ENCODE peak calls at places on chromosomes 13 and 19, in five cellular contexts. R, Z, X, S and W are unnamed samples.

GRCh38 chr19:15371119-15371518 is 8.5 kb downstream of the AKAP8 start:
- DNase-seq in Z (no peak), R (no peak), S (no peak), X (no peak), W (no peak)

GRCh38 chr13:27971236-27971645 is 2.1 kb upstream of the CDX2 start:
- DNase-seq in S (no peak), Z (no peak), R (no peak), X (peak), W (peak)

GRCh38 chr19:12606796-12607195 is 3.8 kb downstream of the ZNF490 start:
- DNase-seq in S (peak), R (no peak), Z (no peak), X (no peak), W (no peak)

GRCh38 chr19:46069841-46070341 is 29.1 kb upstream of the IGFL4 start:
- DNase-seq in X (no peak), Z (no peak), R (no peak), S (peak), W (no peak)

GRCh38 chr19:23437901-23438300 is 42.6 kb upstream of the ZNF91 start:
- DNase-seq in X (no peak), S (no peak), Z (no peak), R (no peak), W (no peak)

GRCh38 chr19:33375156-33375744 is 1.7 kb downstream of the CEBPG start:
- DNase-seq in X (no peak), S (no peak), Z (no peak), R (no peak), W (no peak)

GRCh38 chr13:24264976-24265375 is 44.4 kb upstream of the C1QTNF9 start:
- DNase-seq in Z (peak), S (no peak), X (peak), R (no peak), W (peak)

GRCh38 chr19:38734426-38735256 is 9.6 kb downstream of the CAPN12 start:
- DNase-seq in X (peak), R (peak), S (peak), Z (peak), W (peak)

GRCh38 chr19:29309637-29310036 is 96.7 kb upstream of the UQCRFS1 start:
- DNase-seq in X (no peak), R (no peak), S (no peak), Z (no peak), W (no peak)

GRCh38 chr19:41206926-41207750 is 11.9 kb upstream of the AXL start:
- DNase-seq in Z (no peak), S (peak), R (peak), X (peak), W (peak)

GRCh38 chr13:109668433-109669233 is 117.8 kb downstream of the IRS2 start:
- DNase-seq in Z (no peak), R (no peak), X (no peak), S (no peak), W (no peak)

GRCh38 chr13:95176611-95177259 is 124.5 kb downstream of the ABCC4 start:
- DNase-seq in X (no peak), Z (peak), R (no peak), S (no peak), W (no peak)

GRCh38 chr13:84126671-84127171 is 244.4 kb upstream of the SLITRK1 start:
- DNase-seq in R (no peak), X (no peak), S (no peak), Z (no peak), W (no peak)

GRCh38 chr13:76454991-76455390 is 431.2 kb downstream of the KCTD12 start:
- DNase-seq in X (no peak), Z (no peak), R (no peak), S (no peak), W (no peak)

GRCh38 chr19:47110521-47111080 is 3.0 kb downstream of the ZC3H4 start:
- DNase-seq in X (no peak), S (no peak), R (no peak), Z (peak), W (no peak)

GRCh38 chr13:52353116-52353718 is 52.8 kb downstream of the THSD1 start:
- DNase-seq in R (no peak), S (peak), X (no peak), Z (no peak), W (no peak)

GRCh38 chr19:37594982-37595382 is 306 bp downstream of the ZNF540 start:
- DNase-seq in R (peak), X (peak), S (peak), Z (peak), W (peak)

GRCh38 chr13:31998131-31998530 is 33.4 kb upstream of the FRY start:
- DNase-seq in Z (no peak), X (no peak), S (no peak), R (no peak), W (no peak)

GRCh38 chr13:42218576-42218975 is 53.4 kb upstream of the AKAP11 start:
- DNase-seq in R (no peak), Z (no peak), X (no peak), S (no peak), W (no peak)

GRCh38 chr19:55369651-55370304 is 485 bp downstream of the IL11 start:
- DNase-seq in S (peak), X (no peak), R (no peak), Z (peak), W (no peak)

GRCh38 chr13:45142440-45143345 is 22.4 kb downstream of the GTF2F2 start:
- DNase-seq in S (peak), X (no peak), R (no peak), Z (no peak), W (no peak)

GRCh38 chr13:106274551-106275208 is 260.8 kb downstream of the EFNB2 start:
- DNase-seq in X (no peak), S (peak), Z (no peak), R (no peak), W (no peak)

GRCh38 chr13:109146912-109147624 is 517.7 kb downstream of the MYO16 start:
- DNase-seq in S (peak), Z (no peak), R (no peak), X (no peak), W (no peak)

GRCh38 chr19:12821761-12822160 is 12.6 kb downstream of the RTBDN start:
- DNase-seq in S (no peak), R (no peak), Z (no peak), X (no peak), W (no peak)

GRCh38 chr19:384801-385169 is 24.2 kb downstream of the C2CD4C start:
- DNase-seq in Z (no peak), S (no peak), X (no peak), R (no peak), W (no peak)

GRCh38 chr13:85287528-85287927 is 511.7 kb downstream of the SLITRK6 start:
- DNase-seq in S (no peak), R (no peak), Z (no peak), X (no peak), W (no peak)

GRCh38 chr13:21033224-21033855 is 28.0 kb downstream of the LATS2 start:
- DNase-seq in R (peak), X (peak), Z (no peak), S (peak), W (no peak)

GRCh38 chr19:47598407-47599349 is 10.3 kb upstream of the BICRA start:
- DNase-seq in X (peak), S (peak), Z (no peak), R (peak), W (peak)

GRCh38 chr19:57279418-57280164 is 694 bp upstream of the ZNF460 start:
- DNase-seq in X (peak), S (peak), R (peak), Z (peak), W (peak)

GRCh38 chr13:43154839-43155238 is 131.5 kb downstream of the DNAJC15 start:
- DNase-seq in Z (no peak), X (no peak), S (no peak), R (no peak), W (no peak)

GRCh38 chr13:20713751-20714150 is 10.3 kb downstream of the IL17D start:
- DNase-seq in Z (no peak), S (peak), X (no peak), R (no peak), W (no peak)

GRCh38 chr19:45069056-45069455 is 7.2 kb downstream of the ZNF296 start:
- DNase-seq in S (peak), R (no peak), Z (no peak), X (no peak), W (peak)

GRCh38 chr13:47230155-47230554 is 333.3 kb upstream of the HTR2A start:
- DNase-seq in X (no peak), Z (no peak), R (no peak), S (no peak), W (no peak)

GRCh38 chr13:26062853-26063444 is 11.1 kb upstream of the SHISA2 start:
- DNase-seq in S (peak), Z (peak), X (peak), R (peak), W (no peak)

GRCh38 chr19:18429717-18430416 is 8.1 kb downstream of the ISYNA1 start:
- DNase-seq in R (no peak), S (no peak), X (no peak), Z (no peak), W (no peak)

GRCh38 chr19:43132696-43133095 is 50.2 kb upstream of the PSG2 start:
- DNase-seq in S (peak), R (no peak), Z (no peak), X (no peak), W (no peak)

GRCh38 chr19:35478794-35479193 is 11.5 kb downstream of the KRTDAP start:
- DNase-seq in R (no peak), X (no peak), S (no peak), Z (no peak), W (no peak)

GRCh38 chr19:35479278-35479677 is 11.0 kb downstream of the KRTDAP start:
- DNase-seq in Z (no peak), X (no peak), S (no peak), R (no peak), W (no peak)

GRCh38 chr19:35471946-35472345 is 18.3 kb downstream of the KRTDAP start:
- DNase-seq in S (no peak), R (no peak), Z (no peak), X (no peak), W (no peak)

GRCh38 chr19:35474104-35474503 is 16.2 kb downstream of the KRTDAP start:
- DNase-seq in X (no peak), R (no peak), S (no peak), Z (no peak), W (no peak)

DNA sequence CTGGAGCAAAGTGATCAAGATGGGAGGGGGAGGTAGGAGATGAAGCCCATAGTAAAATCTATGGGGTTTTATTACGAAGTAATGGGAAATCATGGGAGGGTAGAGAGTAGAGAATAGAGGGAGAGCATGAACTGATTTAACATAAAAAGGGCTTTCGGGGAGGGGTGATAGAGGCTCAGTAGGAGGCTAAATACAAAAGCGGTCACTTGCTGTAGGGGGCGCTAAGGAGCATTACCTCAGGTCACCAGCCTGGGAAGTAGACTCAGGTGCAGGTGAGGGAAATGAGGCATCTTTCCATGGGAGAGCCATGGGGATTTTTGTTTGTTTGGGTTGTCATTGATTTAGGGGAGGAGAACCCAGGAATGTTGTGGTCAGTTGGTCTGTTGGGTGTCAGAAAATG is 14.1 kb downstream of the KRTDAP start:
- DNase-seq in S (no peak), Z (no peak), X (no peak), R (no peak), W (no peak)
- TF ChIP-seq CTCF in S (no peak), Z (no peak), X (no peak), R (peak), W (no peak)

DNA sequence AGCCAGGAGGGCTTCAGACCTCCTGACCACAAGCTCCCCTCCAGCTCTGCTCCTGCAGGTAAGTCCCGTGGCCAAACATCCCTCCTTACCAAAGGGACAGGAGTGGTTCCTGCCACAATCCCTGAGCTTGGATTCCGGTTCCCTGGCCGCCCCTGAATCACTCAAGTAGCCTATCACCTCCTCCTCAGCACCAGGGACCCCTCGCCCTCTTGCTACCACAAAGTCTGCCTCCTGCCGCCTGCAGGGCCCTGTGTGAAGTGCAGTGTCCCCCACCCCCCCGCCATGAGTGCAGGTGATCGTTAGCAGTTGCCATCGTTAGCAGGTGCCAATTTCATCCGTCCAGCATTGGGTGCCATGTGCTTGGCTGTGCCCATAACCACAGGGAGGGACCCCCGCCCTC is 40.8 kb upstream of the RANBP3 start:
- DNase-seq in Z (no peak), X (no peak), S (no peak), R (no peak), W (no peak)
- TF ChIP-seq CTCF in Z (no peak), X (no peak), S (no peak), R (no peak), W (no peak)

GRCh38 chr19:8321067-8321759 is at the start of the genes NDUFA7 and RPS28:
- DNase-seq in R (peak), X (peak), S (peak), Z (peak), W (peak)
- TF ChIP-seq CTCF in R (peak), X (no peak), S (peak), Z (peak), W (peak)

GRCh38 chr19:5051619-5052018 is 82.7 kb downstream of the KDM4B start:
- DNase-seq in S (no peak), Z (no peak), R (no peak), X (no peak), W (no peak)

GRCh38 chr19:5052945-5053485 is 84.1 kb downstream of the KDM4B start:
- DNase-seq in Z (no peak), R (no peak), X (no peak), S (no peak), W (no peak)

GRCh38 chr19:5050905-5051304 is 82.0 kb downstream of the KDM4B start:
- DNase-seq in X (no peak), R (no peak), Z (no peak), S (no peak), W (no peak)

GRCh38 chr19:5053661-5054060 is 84.7 kb downstream of the KDM4B start:
- DNase-seq in X (no peak), Z (no peak), R (no peak), S (no peak), W (no peak)

GRCh38 chr19:5052515-5052914 is 83.6 kb downstream of the KDM4B start:
- DNase-seq in R (no peak), X (no peak), S (no peak), Z (no peak), W (no peak)
- TF ChIP-seq CTCF in R (no peak), X (no peak), S (no peak), Z (no peak), W (no peak)

GRCh38 chr13:29845440-29846056 is 4.9 kb downstream of the UBL3 start:
- DNase-seq in Z (no peak), S (peak), X (no peak), R (no peak), W (no peak)
- TF ChIP-seq CTCF in Z (peak), S (peak), X (peak), R (peak), W (peak)

GRCh38 chr19:17037184-17037583 is 10.6 kb upstream of the CPAMD8 start:
- DNase-seq in Z (no peak), S (no peak), R (no peak), X (no peak), W (no peak)

GRCh38 chr19:17036640-17037039 is 10.0 kb upstream of the CPAMD8 start:
- DNase-seq in Z (no peak), S (no peak), R (no peak), X (no peak), W (no peak)

GRCh38 chr19:17041994-17042393 is 15.4 kb upstream of the CPAMD8 start:
- DNase-seq in S (peak), Z (no peak), X (peak), R (peak), W (no peak)

GRCh38 chr19:17035842-17036424 is 9.3 kb upstream of the CPAMD8 start:
- DNase-seq in S (no peak), Z (no peak), R (peak), X (peak), W (no peak)

DNA sequence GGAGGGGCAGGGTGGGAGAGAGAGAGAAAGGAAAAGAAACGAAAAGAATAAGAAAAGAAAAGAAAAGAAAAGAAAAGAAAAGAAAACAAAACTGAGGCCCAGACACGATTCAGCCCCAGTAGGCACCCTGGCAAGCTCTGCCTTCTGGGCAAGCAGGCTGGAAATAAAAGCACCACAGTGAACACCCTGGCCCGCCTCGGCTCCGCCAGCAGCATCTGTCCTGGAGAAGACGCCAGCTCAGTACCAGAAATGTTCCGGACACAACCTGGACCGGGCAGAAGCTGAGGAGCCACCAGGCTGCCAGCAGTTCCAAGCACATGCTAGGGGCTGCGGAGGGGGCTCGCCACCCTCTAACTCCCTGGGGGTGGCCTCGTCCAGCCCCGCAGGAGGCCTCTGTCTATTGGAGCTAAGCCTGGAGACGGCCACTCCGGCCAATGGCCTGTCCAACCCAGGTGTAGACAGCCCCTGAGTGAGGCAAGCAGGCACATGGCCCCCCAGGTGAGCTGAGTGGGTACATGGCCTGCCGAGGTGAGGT is 11.4 kb upstream of the CPAMD8 start:
- DNase-seq in R (no peak), S (no peak), X (no peak), Z (no peak), W (no peak)
- TF ChIP-seq CTCF in R (no peak), S (no peak), X (no peak), Z (no peak), W (no peak)

DNA sequence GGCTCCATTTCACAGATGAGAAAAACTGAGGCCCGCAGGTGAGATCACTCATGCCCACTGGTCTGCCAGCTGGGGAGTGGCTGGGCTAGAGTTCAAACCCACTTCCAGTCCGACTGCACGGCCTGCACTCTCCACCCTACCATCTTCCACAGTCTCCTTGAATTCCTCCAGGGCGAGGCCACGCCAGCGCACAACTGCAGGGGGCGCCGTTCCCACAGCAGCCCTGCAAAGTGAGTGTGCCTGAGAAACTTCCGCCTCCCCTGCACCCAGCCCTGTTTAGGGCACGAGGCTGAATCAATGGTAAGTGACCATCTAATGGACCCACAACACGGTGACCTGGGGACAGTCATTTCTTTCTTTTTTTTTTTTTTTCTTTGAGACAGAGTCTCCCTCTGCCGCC is 829 bp upstream of the ATCAY start:
- DNase-seq in S (no peak), R (no peak), Z (no peak), X (no peak), W (no peak)
- TF ChIP-seq CTCF in S (no peak), R (no peak), Z (no peak), X (no peak), W (no peak)

GRCh38 chr13:41054212-41054877 is 7.0 kb upstream of the WBP4 start:
- DNase-seq in X (peak), Z (peak), R (no peak), S (peak), W (no peak)

GRCh38 chr13:41056194-41056593 is 5.1 kb upstream of the WBP4 start:
- DNase-seq in X (no peak), Z (no peak), R (no peak), S (no peak), W (no peak)

GRCh38 chr13:41053384-41053826 is 7.9 kb upstream of the WBP4 start:
- DNase-seq in S (peak), R (peak), X (no peak), Z (no peak), W (no peak)

GRCh38 chr13:41056996-41057711 is 4.2 kb upstream of the WBP4 start:
- DNase-seq in Z (no peak), X (no peak), R (no peak), S (no peak), W (no peak)

DNA sequence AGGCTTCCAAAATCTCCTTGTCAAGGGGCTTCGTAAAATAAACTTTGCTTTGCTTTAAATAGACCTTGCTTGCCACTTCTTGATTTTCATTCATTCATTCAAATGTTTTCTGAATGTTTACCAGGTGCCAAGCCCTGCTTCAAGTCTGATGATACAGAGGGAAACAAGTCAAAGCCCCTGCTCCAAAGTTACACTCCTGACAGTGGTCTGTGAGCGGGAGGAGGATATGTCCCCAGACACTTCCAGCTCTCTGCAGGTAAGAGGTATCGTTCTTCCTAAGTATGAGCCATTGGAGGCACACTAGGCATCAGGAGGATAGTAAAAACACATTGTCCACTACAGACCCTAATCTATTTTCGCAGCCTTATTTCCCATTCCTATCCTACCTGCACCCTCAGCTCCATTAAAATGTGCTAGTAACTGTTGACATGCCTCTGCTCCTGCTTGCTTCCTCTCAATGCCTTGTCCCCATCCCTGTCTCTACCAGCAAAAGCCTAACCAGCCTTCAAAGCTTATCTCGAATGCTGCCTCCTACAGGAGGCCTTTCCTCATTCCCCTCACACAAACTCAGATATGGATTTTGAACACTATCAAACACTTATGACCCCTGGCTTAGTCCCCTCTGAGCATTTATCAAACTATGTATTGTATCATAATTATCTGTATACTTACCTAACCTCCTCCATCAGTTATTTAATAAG is 6.2 kb upstream of the WBP4 start:
- DNase-seq in Z (no peak), S (peak), X (no peak), R (no peak), W (no peak)
- TF ChIP-seq CTCF in Z (peak), S (peak), X (peak), R (no peak), W (peak)